ENCODE peak calls at places on chromosomes 12 and 14, in seven cellular contexts. B is GM04504; Q is nephron progenitor cell; W is left ventricle myocardium superior; E is activated CD4-positive, alpha-beta T cell treated with anti-CD3 and anti-CD28 coated beads for 48 hours; I is A172; J is activated T-helper 1 cell treated with anti-CD3 and anti-CD28 coated beads, Interleukin-2, amount 50 U/mL, for 16 hours. G is an unnamed sample.
A peak's percentile ranks its signal among the peaks of the same experiment; 100 is the strongest.

GRCh38 chr14:73785336-73785833 is 66.2 kb upstream of the PTGR2 start:
- DNase-seq in B (peak; percentile 78), Q (peak; percentile 50), W (no peak), E (no peak), I (peak; percentile 42), J (no peak), G (peak; percentile 54)

GRCh38 chr12:93886533-93887511 is 209.6 kb downstream of the CRADD start:
- DNase-seq in B (peak; percentile 86), Q (no peak), W (no peak), E (no peak), I (peak; percentile 95), J (no peak), G (no peak)

GRCh38 chr12:104650541-104650940 is 193.8 kb downstream of the CHST11 start:
- DNase-seq in B (no peak), Q (no peak), W (no peak), E (no peak), I (no peak), J (no peak), G (peak; percentile 80)

GRCh38 chr14:31457665-31458659 is 656 bp upstream of the DTD2 start:
- DNase-seq in B (no peak), Q (no peak), W (no peak), E (no peak), I (no peak), J (no peak), G (no peak)

GRCh38 chr14:86640288-86640687 is 1110.3 kb downstream of the FLRT2 start:
- DNase-seq in B (no peak), Q (no peak), W (no peak), E (no peak), I (no peak), J (no peak), G (no peak)

GRCh38 chr14:54976316-54976715 is 50.6 kb downstream of the WDHD1 start:
- DNase-seq in B (peak; percentile 54), Q (no peak), W (no peak), E (no peak), I (peak; percentile 46), J (no peak), G (peak; percentile 58)

GRCh38 chr14:21990116-21990515 is 316.5 kb upstream of the OR4E1 start:
- DNase-seq in B (no peak), Q (no peak), W (no peak), E (no peak), I (no peak), J (no peak), G (peak; percentile 9)

GRCh38 chr14:94016446-94016976 is 9.6 kb upstream of the OTUB2 start:
- DNase-seq in B (no peak), Q (no peak), W (no peak), E (no peak), I (no peak), J (no peak), G (no peak)

GRCh38 chr12:68762691-68763090 is 16.7 kb downstream of the SLC35E3 start:
- DNase-seq in B (no peak), Q (no peak), W (no peak), E (no peak), I (no peak), J (no peak), G (no peak)

GRCh38 chr12:44812062-44812461 is 64.1 kb downstream of the NELL2 start:
- DNase-seq in B (no peak), Q (no peak), W (no peak), E (peak; percentile 31), I (no peak), J (no peak), G (peak; percentile 0)

GRCh38 chr14:65604946-65605345 is 192.4 kb downstream of the FUT8 start:
- DNase-seq in B (no peak), Q (no peak), W (no peak), E (no peak), I (no peak), J (no peak), G (peak; percentile 3)

GRCh38 chr14:50530358-50530757 is 2.0 kb downstream of the MAP4K5 start:
- DNase-seq in B (no peak), Q (no peak), W (no peak), E (no peak), I (no peak), J (no peak), G (peak; percentile 24)

GRCh38 chr14:51014086-51014485 is 69.8 kb upstream of the PYGL start:
- DNase-seq in B (peak; percentile 94), Q (no peak), W (no peak), E (no peak), I (peak; percentile 66), J (no peak), G (peak; percentile 7)

GRCh38 chr12:83818888-83819287 is 1093.7 kb downstream of the SLC6A15 start:
- DNase-seq in B (peak; percentile 38), Q (peak; percentile 2), W (no peak), E (no peak), I (peak; percentile 56), J (no peak), G (no peak)

GRCh38 chr12:92911339-92911738 is 17.8 kb downstream of the EEA1 start:
- DNase-seq in B (no peak), Q (no peak), W (no peak), E (no peak), I (no peak), J (no peak), G (no peak)

GRCh38 chr14:71652368-71652767 is 279.9 kb upstream of the RGS6 start:
- DNase-seq in B (no peak), Q (no peak), W (no peak), E (no peak), I (no peak), J (no peak), G (no peak)

GRCh38 chr14:65001758-65002157 is 15.1 kb downstream of the FNTB start:
- DNase-seq in B (no peak), Q (no peak), W (no peak), E (no peak), I (no peak), J (no peak), G (no peak)

GRCh38 chr12:132284618-132285310 is 44.6 kb downstream of the GALNT9 start:
- DNase-seq in B (no peak), Q (no peak), W (no peak), E (no peak), I (peak; percentile 92), J (no peak), G (no peak)

GRCh38 chr12:52600475-52600874 is 788 bp downstream of the KRT72 start:
- DNase-seq in B (no peak), Q (no peak), W (no peak), E (no peak), I (no peak), J (no peak), G (no peak)

GRCh38 chr12:43758247-43758727 is 303 bp downstream of the PUS7L start:
- DNase-seq in B (no peak), Q (no peak), W (peak; percentile 35), E (no peak), I (peak; percentile 25), J (peak; percentile 1), G (peak; percentile 49)

GRCh38 chr12:67991158-67991557 is 1.9 kb downstream of the IFNG-AS1 start:
- DNase-seq in B (no peak), Q (no peak), W (no peak), E (peak; percentile 36), I (no peak), J (peak; percentile 32), G (no peak)

GRCh38 chr14:72788972-72789728 is 104.8 kb downstream of the DPF3 start:
- DNase-seq in B (no peak), Q (no peak), W (no peak), E (no peak), I (no peak), J (no peak), G (no peak)

GRCh38 chr12:109199324-109199723 is 82.9 kb downstream of the ACACB start:
- DNase-seq in B (no peak), Q (no peak), W (no peak), E (no peak), I (no peak), J (no peak), G (no peak)

GRCh38 chr12:96035283-96036236 is at the start of gene LTA4H:
- DNase-seq in B (peak; percentile 95), Q (peak; percentile 96), W (peak; percentile 97), E (peak; percentile 97), I (peak; percentile 96), J (peak; percentile 90), G (peak; percentile 98)

GRCh38 chr12:57496822-57497221 is 9.0 kb downstream of the MARS1 start:
- DNase-seq in B (no peak), Q (no peak), W (no peak), E (no peak), I (no peak), J (no peak), G (no peak)